ENCODE peak calls at places on chromosomes 16 and 17, in eight cellular contexts. Y, R, D, S, Z, W, H and G are unnamed samples.

GRCh38 chr17:80833952-80834895 is 157.4 kb upstream of the CHMP6 start:
- DNase-seq in Z (no peak), R (peak; percentile 72), Y (peak; percentile 44), D (no peak), S (no peak), W (peak; percentile 90), H (peak; percentile 53), G (no peak)

GRCh38 chr16:28990375-28991040 is 5.7 kb downstream of the LAT start:
- DNase-seq in Y (no peak), D (no peak), Z (no peak), S (peak; percentile 71), R (no peak), W (no peak), H (no peak), G (no peak)

GRCh38 chr17:41655611-41656111 is 31.3 kb upstream of the KRT17 start:
- DNase-seq in H (no peak), Y (peak; percentile 87), D (peak; percentile 96), Z (no peak), W (no peak), S (no peak), R (no peak), G (no peak)

GRCh38 chr16:87487361-87487924 is 5.4 kb downstream of the ZCCHC14 start:
- DNase-seq in R (peak; percentile 28), S (no peak), D (no peak), Y (peak; percentile 76), H (peak; percentile 80), Z (no peak), W (no peak), G (no peak)

GRCh38 chr17:17067277-17067676 is 25.0 kb downstream of the MPRIP start:
- DNase-seq in S (no peak), R (peak; percentile 77), Y (peak; percentile 4), W (peak; percentile 24), H (no peak), Z (no peak), D (peak; percentile 50), G (no peak)

GRCh38 chr17:39820541-39820940 is 43.6 kb downstream of the IKZF3 start:
- DNase-seq in S (no peak), Y (no peak), R (no peak), D (no peak), W (no peak), H (no peak), Z (no peak), G (no peak)

GRCh38 chr17:13827118-13827517 is 225.4 kb upstream of the HS3ST3A1 start:
- DNase-seq in Z (no peak), R (no peak), W (no peak), D (no peak), Y (no peak), H (no peak), S (no peak), G (no peak)

GRCh38 chr16:88743693-88744519 is 37.6 kb downstream of the CTU2 start:
- DNase-seq in Y (peak; percentile 79), H (peak; percentile 96), R (peak; percentile 43), W (peak; percentile 91), D (no peak), Z (no peak), S (peak; percentile 83), G (peak; percentile 85)

GRCh38 chr17:40588557-40588956 is 23.3 kb upstream of the CCR7 start:
- DNase-seq in D (no peak), S (no peak), Y (no peak), H (no peak), R (no peak), W (no peak), Z (no peak), G (no peak)

GRCh38 chr17:77325826-77326581 is 185.2 kb downstream of the SEC14L1 start:
- DNase-seq in Z (no peak), H (no peak), W (peak; percentile 67), Y (peak; percentile 37), S (no peak), R (peak; percentile 24), D (no peak), G (no peak)

GRCh38 chr17:52027620-52028019 is 130.9 kb downstream of the CA10 start:
- DNase-seq in Y (no peak), H (no peak), S (no peak), D (no peak), W (no peak), R (peak; percentile 79), Z (no peak), G (no peak)

GRCh38 chr16:77974883-77975282 is 47.5 kb upstream of the CLEC3A start:
- DNase-seq in Y (no peak), S (no peak), D (no peak), R (peak; percentile 6), Z (no peak), W (no peak), H (no peak), G (no peak)

GRCh38 chr16:82715833-82716232 is 89.1 kb downstream of the CDH13 start:
- DNase-seq in H (no peak), S (no peak), D (no peak), Y (no peak), Z (no peak), W (no peak), R (no peak), G (no peak)

GRCh38 chr17:52048503-52048902 is 110.0 kb downstream of the CA10 start:
- DNase-seq in W (no peak), Z (no peak), Y (no peak), D (no peak), H (no peak), S (no peak), R (no peak), G (no peak)

GRCh38 chr17:62627219-62627903 is at the start of gene MRC2:
- DNase-seq in R (peak; percentile 90), Y (peak; percentile 81), W (peak; percentile 86), D (no peak), S (no peak), H (peak; percentile 64), Z (peak; percentile 30), G (peak; percentile 77)

GRCh38 chr17:7043544-7044268 is at the start of gene SLC16A11:
- DNase-seq in R (no peak), D (no peak), Y (no peak), Z (no peak), W (no peak), H (peak; percentile 74), S (peak; percentile 34), G (peak; percentile 60)

GRCh38 chr16:75996491-75996890 is 270.2 kb upstream of the CPHXL start:
- DNase-seq in Z (no peak), R (no peak), H (no peak), D (no peak), S (no peak), W (no peak), Y (no peak), G (no peak)

GRCh38 chr16:1532081-1532760 is 1.2 kb upstream of the TMEM204 start:
- DNase-seq in Y (no peak), H (no peak), R (no peak), S (no peak), W (peak; percentile 96), D (no peak), Z (no peak), G (peak; percentile 38)

DNA sequence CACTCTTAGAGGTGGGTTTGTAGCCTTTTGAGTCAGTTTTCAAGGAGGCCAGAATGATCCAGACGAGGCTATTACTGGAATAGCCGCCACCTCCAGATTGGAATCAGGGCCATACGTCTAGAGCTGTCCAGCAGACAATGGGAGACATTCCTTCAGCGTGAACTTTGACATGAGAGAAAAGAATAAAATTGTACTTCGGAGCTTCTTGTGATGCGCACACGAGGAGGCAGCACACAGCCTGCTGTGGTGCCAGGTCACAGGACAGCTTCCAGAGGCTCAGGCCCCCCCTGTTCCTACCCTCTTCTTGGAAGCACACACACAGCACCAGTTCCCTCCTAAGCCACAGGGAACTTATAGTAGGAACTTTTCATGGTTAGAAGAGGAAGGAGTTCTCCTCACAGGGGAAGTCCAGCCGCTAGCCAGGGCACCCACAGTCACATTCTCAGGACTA is 81.0 kb downstream of the VPS53 start:
- DNase-seq in Y (peak; percentile 40), S (no peak), R (peak; percentile 91), H (no peak), D (no peak), W (peak; percentile 80), Z (no peak), G (no peak)
- TF ChIP-seq CTCF in Y (no peak), S (no peak), R (no peak), H (no peak), D (no peak), W (no peak), Z (no peak), G (no peak)

DNA sequence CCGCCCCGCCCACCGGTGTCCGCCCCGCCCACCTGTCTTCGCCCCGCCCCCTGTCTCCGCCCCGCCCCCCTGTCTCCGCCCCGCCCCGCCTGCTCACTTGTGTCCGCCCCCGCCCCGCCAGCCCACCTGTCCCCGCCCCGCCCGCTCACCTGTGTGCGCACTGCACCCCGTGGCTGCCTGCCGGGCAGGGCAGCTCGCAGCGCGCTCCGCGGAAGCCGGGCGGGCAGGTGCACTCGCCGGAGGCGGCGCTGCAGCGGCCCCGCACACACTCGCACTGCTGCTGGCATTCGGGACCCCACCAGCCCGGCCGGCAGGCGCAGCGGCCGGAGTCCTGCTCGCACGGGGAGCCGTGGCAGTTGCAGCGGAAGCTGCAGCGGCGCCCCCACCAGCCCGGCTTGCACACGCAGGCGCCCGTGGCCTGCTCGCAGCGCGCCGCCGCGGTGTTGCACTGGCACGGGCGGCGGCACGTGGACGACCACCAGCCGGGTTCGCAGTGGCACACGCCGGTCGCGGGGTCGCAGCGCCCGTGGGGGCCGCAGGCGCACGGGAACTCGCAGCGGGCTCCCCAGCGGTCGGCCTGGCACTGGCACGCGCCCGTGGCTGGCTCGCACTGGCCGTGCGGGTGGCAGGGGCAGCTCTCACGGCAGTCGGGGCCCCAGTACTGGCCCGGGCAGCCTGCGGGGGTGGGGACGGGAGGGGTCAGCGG is 2.1 kb downstream of the SCARF1 start:
- DNase-seq in S (peak; percentile 76), H (peak; percentile 91), Y (peak; percentile 75), W (no peak), Z (no peak), R (no peak), D (peak; percentile 72), G (peak; percentile 87)
- TF ChIP-seq CTCF in S (peak; percentile 29), H (no peak), Y (no peak), W (no peak), Z (peak; percentile 15), R (peak; percentile 8), D (no peak), G (no peak)

DNA sequence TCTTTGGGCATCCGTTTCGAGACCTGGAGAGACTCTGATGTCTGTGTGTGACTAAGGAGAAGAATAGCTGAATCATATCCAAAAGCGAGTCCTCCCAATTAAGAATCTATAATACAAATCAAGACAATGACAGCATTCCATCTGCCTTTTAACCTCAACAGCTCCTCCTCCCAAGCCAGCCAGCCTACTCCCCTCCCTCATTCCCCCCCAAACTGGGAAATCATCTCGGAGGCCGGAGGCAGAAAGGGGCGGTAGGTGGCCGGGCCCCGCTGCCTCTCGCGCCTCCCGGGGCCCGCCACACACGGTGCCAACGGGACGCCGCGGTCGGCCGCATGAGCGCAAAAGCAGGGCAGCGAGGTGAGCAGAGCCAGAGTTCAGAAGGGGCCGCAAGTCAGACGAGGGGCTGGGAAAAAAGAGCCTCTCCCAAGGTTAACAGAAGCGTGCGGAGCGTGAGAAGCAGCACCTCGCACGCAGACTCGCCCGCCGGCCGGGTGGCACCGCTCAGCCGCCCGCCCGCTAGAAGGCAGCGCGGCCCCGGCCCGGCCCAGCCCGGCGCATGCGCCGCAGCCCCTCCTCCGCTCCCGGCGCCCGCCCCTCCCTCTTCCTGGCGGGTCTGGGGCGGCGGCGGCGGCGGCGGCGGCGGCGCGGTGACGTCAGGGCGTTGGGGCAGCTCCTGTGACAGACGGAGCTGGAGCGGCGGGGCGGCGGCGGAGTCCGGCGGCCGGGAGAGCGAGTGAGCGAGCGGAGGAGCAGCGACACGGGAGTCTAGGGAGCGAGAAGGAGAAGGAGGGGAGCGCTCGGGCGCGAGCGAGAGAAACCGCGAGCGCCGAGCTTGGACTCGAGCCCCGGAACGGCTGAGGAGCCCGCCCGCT is at the start of gene PAFAH1B1:
- DNase-seq in W (peak; percentile 94), D (peak; percentile 77), Z (peak; percentile 21), H (peak; percentile 97), S (peak; percentile 96), R (peak; percentile 79), Y (peak; percentile 94), G (peak; percentile 98)
- TF ChIP-seq CTCF in W (no peak), D (no peak), Z (peak; percentile 1), H (no peak), S (no peak), R (peak; percentile 4), Y (no peak), G (peak; percentile 26)

GRCh38 chr17:59366040-59366757 is 34.7 kb downstream of the YPEL2 start:
- DNase-seq in H (no peak), W (no peak), Z (no peak), S (no peak), Y (no peak), R (peak; percentile 71), D (peak; percentile 41), G (no peak)
- TF ChIP-seq CTCF in H (no peak), W (no peak), Z (peak; percentile 9), S (no peak), Y (no peak), R (no peak), D (no peak), G (no peak)